ENCODE peak calls at places on chromosomes 2 and 18, in five cellular contexts. Z is HCT116, R is Panc1, B is HepG2, T is K562. I is an unnamed sample.

GRCh38 chr18:45370190-45371010 is 244.9 kb upstream of the SLC14A2 start:
- DNase-seq in Z (no peak), R (no peak), B (no peak), T (no peak), I (no peak)

GRCh38 chr2:99707592-99707991 is 217.8 kb upstream of the REV1 start:
- DNase-seq in T (no peak), R (no peak), Z (no peak), B (no peak), I (no peak)

GRCh38 chr2:181058378-181059269 is 78.2 kb downstream of the UBE2E3 start:
- DNase-seq in B (peak), T (peak), R (no peak), Z (peak), I (peak)

GRCh38 chr2:62293490-62294212 is 97.7 kb downstream of the B3GNT2 start:
- DNase-seq in B (peak), Z (no peak), R (no peak), T (no peak), I (peak)

GRCh38 chr2:147549054-147549453 is 295.8 kb upstream of the ACVR2A start:
- DNase-seq in T (no peak), Z (no peak), R (no peak), B (no peak), I (no peak)

GRCh38 chr2:199936554-199936953 is 18.7 kb downstream of the TYW5 start:
- DNase-seq in B (no peak), T (no peak), R (no peak), Z (no peak), I (no peak)

GRCh38 chr2:113219889-113220641 is 46.3 kb downstream of the PSD4 start:
- DNase-seq in Z (peak), B (peak), T (peak), R (no peak), I (no peak)

GRCh38 chr18:25454728-25455127 is 102.8 kb upstream of the ZNF521 start:
- DNase-seq in Z (no peak), T (no peak), B (no peak), R (no peak), I (no peak)

GRCh38 chr18:2655954-2656236 is 369 bp downstream of the SMCHD1 start:
- DNase-seq in R (no peak), Z (peak), B (no peak), T (no peak), I (no peak)

GRCh38 chr18:51193621-51194287 is 3.7 kb downstream of the MEX3C start:
- DNase-seq in T (no peak), R (no peak), Z (no peak), B (no peak), I (no peak)

GRCh38 chr2:3076848-3077735 is 300.5 kb downstream of the EIPR1 start:
- DNase-seq in Z (no peak), B (no peak), R (no peak), T (no peak), I (peak)

GRCh38 chr2:235951980-235952379 is 216.2 kb downstream of the GBX2 start:
- DNase-seq in Z (no peak), B (no peak), T (no peak), R (no peak), I (no peak)

DNA sequence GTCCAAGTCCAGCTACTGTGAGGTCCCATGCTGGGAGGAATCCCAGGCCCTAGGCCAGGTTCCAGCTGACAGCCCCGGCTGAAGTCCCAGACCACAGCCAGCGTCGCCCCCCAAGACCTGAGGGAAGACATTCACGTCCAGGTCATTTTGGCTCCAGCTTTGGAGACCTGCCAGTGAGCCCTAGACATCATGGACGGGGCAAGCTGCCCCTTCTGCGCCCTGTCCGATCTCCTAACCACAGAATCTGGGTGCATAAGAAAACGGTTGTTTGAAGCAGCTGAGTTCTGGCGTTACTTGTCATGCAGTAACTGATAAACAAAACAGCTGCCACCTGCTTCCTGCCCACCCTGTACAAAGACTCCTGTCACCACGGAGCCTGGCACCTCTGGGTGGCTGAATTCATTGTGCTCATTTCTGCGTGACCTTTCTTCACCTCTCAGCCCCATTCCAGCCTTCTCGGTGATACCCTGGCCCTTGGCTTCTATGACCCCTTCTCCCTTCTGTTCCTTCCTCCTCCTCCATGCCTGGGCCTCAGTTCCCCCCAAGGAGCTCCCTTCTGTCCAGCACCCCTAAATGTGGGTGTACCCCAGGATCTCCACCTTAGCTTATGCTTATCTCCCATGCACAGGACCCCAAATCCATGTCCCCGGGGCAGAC is 72.6 kb upstream of the SMAD7 start:
- DNase-seq in Z (no peak), T (no peak), R (no peak), B (no peak), I (no peak)
- TF ChIP-seq SIN3A in Z (no peak), T (no peak), R (no peak), B (no peak), I (no peak)

GRCh38 chr2:238116298-238117198 is 16.4 kb downstream of the ESPNL start:
- DNase-seq in B (no peak), R (no peak), T (no peak), Z (no peak), I (no peak)
- TF ChIP-seq SIN3A in B (no peak), R (no peak), T (no peak), Z (no peak), I (no peak)

GRCh38 chr2:96195410-96196071 is 13.1 kb downstream of the STARD7 start:
- DNase-seq in R (no peak), Z (no peak), B (peak), T (no peak), I (no peak)
- TF ChIP-seq SIN3A in R (no peak), Z (no peak), B (no peak), T (no peak), I (no peak)

GRCh38 chr2:240996834-240997140 is 1.6 kb upstream of the SNED1 start:
- DNase-seq in Z (no peak), R (no peak), T (no peak), B (no peak), I (no peak)
- TF ChIP-seq SIN3A in Z (no peak), R (no peak), T (no peak), B (no peak), I (no peak)

GRCh38 chr2:75407038-75407530 is 153.7 kb downstream of the EVA1A start:
- DNase-seq in B (no peak), T (no peak), R (no peak), Z (no peak), I (no peak)

GRCh38 chr2:75405000-75405399 is 155.7 kb downstream of the EVA1A start:
- DNase-seq in Z (no peak), B (no peak), R (no peak), T (no peak), I (no peak)

GRCh38 chr2:75406138-75406537 is 154.6 kb downstream of the EVA1A start:
- DNase-seq in B (no peak), Z (no peak), R (no peak), T (no peak), I (no peak)

DNA sequence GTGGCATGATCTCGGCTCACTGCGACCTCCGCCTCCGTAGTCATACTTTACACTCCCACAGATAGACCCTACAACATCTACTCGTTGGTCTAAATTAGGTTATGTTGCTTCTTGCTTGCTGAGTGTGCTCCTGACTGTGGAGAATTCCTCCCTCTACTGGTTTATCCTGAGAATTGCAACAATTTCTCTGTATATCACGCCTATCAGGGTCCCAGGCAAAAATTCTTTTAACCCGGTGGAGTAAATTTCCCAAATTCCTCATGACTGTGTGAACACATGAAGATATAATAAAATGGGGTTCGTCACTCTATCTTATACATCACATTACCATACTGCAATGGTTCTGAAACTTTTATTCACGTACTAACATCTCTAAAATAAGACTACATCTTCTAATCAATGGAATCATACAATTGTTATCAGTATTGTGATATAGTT is 156.7 kb downstream of the EVA1A start:
- DNase-seq in Z (peak), T (peak), B (peak), R (peak), I (peak)
- TF ChIP-seq SIN3A in Z (no peak), T (no peak), B (no peak), R (no peak), I (no peak)

GRCh38 chr18:56139372-56139771 is 499.0 kb downstream of the TXNL1 start:
- DNase-seq in R (no peak), T (no peak), Z (no peak), B (no peak), I (no peak)

DNA sequence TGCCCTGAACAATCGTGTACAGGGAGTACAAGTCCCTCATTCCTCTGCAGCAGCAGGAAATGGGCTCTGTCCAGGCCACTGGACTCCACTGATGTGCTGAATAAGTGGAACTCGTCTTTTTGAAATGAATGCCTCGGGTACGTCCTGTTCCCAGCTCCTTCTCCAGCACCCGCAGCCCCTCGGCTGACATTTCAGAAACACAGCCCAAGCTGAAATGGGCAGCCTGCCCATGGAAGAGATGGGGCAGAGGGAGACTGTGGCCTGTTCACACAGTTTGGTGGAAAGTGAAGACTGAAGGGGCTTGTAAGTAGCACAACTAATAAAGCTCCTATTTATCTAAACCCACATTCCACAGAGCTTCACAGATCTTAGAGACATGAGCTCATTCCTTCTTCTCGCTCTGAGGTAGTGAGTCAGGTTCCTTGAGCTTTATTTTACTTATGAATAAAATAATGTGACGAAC is 498.6 kb downstream of the TXNL1 start:
- DNase-seq in T (no peak), Z (no peak), B (no peak), R (no peak), I (no peak)
- TF ChIP-seq SIN3A in T (no peak), Z (no peak), B (no peak), R (no peak), I (no peak)

GRCh38 chr2:119439574-119440500 is 8.2 kb downstream of the TMEM37 start:
- DNase-seq in T (no peak), Z (no peak), B (no peak), R (no peak), I (no peak)

GRCh38 chr2:119440501-119440870 is 8.8 kb downstream of the TMEM37 start:
- DNase-seq in T (no peak), R (no peak), Z (no peak), B (no peak), I (no peak)

GRCh38 chr2:119442850-119443249 is 11.2 kb downstream of the TMEM37 start:
- DNase-seq in Z (no peak), T (no peak), B (no peak), R (no peak), I (no peak)

GRCh38 chr2:119441376-119442231 is 9.9 kb downstream of the TMEM37 start:
- DNase-seq in B (no peak), T (no peak), R (no peak), Z (no peak), I (no peak)

GRCh38 chr2:119440873-119441272 is 9.2 kb downstream of the TMEM37 start:
- DNase-seq in T (no peak), R (no peak), Z (no peak), B (no peak), I (no peak)
- TF ChIP-seq SIN3A in T (no peak), R (no peak), Z (no peak), B (no peak), I (no peak)

GRCh38 chr2:160695402-160696060 is 201.9 kb upstream of the RBMS1 start:
- DNase-seq in T (no peak), Z (no peak), R (no peak), B (no peak), I (no peak)
- TF ChIP-seq SIN3A in T (no peak), Z (no peak), R (no peak), B (no peak), I (no peak)

GRCh38 chr2:85975581-85975980 is 86.8 kb upstream of the ST3GAL5 start:
- DNase-seq in R (no peak), B (no peak), Z (no peak), T (no peak), I (no peak)

GRCh38 chr2:85976106-85976920 is 87.5 kb upstream of the ST3GAL5 start:
- DNase-seq in T (no peak), B (no peak), Z (no peak), R (no peak), I (no peak)

GRCh38 chr2:85971369-85971768 is 82.6 kb upstream of the ST3GAL5 start:
- DNase-seq in T (no peak), B (no peak), Z (no peak), R (no peak), I (no peak)

GRCh38 chr2:85972355-85972754 is 83.6 kb upstream of the ST3GAL5 start:
- DNase-seq in Z (no peak), B (no peak), R (no peak), T (no peak), I (no peak)

GRCh38 chr2:85974395-85974794 is 85.6 kb upstream of the ST3GAL5 start:
- DNase-seq in Z (no peak), R (no peak), T (no peak), B (no peak), I (no peak)
- TF ChIP-seq SIN3A in Z (no peak), R (no peak), T (no peak), B (no peak), I (no peak)

GRCh38 chr2:177604291-177605065 is 211.9 kb downstream of the AGPS start:
- DNase-seq in B (peak), R (peak), Z (peak), T (peak), I (peak)
- TF ChIP-seq SIN3A in B (no peak), R (no peak), Z (no peak), T (no peak), I (no peak)